ENCODE peak calls at places on chromosomes 5 and 9, in five cellular contexts. X, Q, J, V and M are unnamed samples.

GRCh38 chr9:89179535-89179919 is 909 bp upstream of the SHC3 start:
- DNase-seq in X (peak), Q (peak), J (peak), V (no peak), M (peak)

GRCh38 chr9:37486616-37487544 is 1.1 kb downstream of the POLR1E start:
- DNase-seq in X (no peak), Q (peak), J (peak), V (peak), M (peak)

GRCh38 chr9:115997923-115998322 is 155.7 kb upstream of the PAPPA start:
- DNase-seq in X (no peak), Q (peak), J (peak), V (peak), M (no peak)

GRCh38 chr5:102701748-102702147 is 53.4 kb upstream of the PAM start:
- DNase-seq in X (no peak), Q (no peak), J (no peak), V (no peak), M (no peak)

GRCh38 chr9:109379513-109379912 is 58.7 kb upstream of the EPB41L4B start:
- DNase-seq in X (no peak), Q (no peak), J (no peak), V (no peak), M (no peak)

GRCh38 chr5:151085517-151086031 is 4.7 kb upstream of the TNIP1 start:
- DNase-seq in X (peak), Q (peak), J (peak), V (no peak), M (peak)

GRCh38 chr5:38925154-38925925 is 79.5 kb downstream of the OSMR start:
- DNase-seq in X (no peak), Q (peak), J (peak), V (no peak), M (no peak)

GRCh38 chr9:115267788-115268187 is 149.8 kb upstream of the TNC start:
- DNase-seq in X (no peak), Q (peak), J (peak), V (no peak), M (peak)

GRCh38 chr5:106584268-106584667 is 1086.5 kb downstream of the EFNA5 start:
- DNase-seq in X (no peak), Q (peak), J (no peak), V (no peak), M (peak)

GRCh38 chr9:108953983-108954574 is 19.9 kb downstream of the ABITRAM start:
- DNase-seq in X (no peak), Q (peak), J (peak), V (peak), M (peak)

GRCh38 chr5:73394610-73395009 is 54.0 kb downstream of the FOXD1 start:
- DNase-seq in X (no peak), Q (no peak), J (no peak), V (no peak), M (no peak)

GRCh38 chr5:65203746-65204145 is 278.0 kb downstream of the ADAMTS6 start:
- DNase-seq in X (no peak), Q (peak), J (peak), V (peak), M (peak)

GRCh38 chr5:137595680-137596079 is 96.6 kb upstream of the SPOCK1 start:
- DNase-seq in X (no peak), Q (no peak), J (no peak), V (no peak), M (no peak)

GRCh38 chr9:120928015-120928719 is 1.6 kb upstream of the TRAF1 start:
- DNase-seq in X (peak), Q (no peak), J (no peak), V (no peak), M (no peak)

GRCh38 chr5:143737073-143737472 is 74.9 kb upstream of the HMHB1 start:
- DNase-seq in X (no peak), Q (no peak), J (no peak), V (no peak), M (no peak)

GRCh38 chr9:132008871-132009812 is 70.5 kb downstream of the MED27 start:
- DNase-seq in X (no peak), Q (no peak), J (no peak), V (no peak), M (peak)

GRCh38 chr5:534743-535671 is 10.8 kb upstream of the SLC9A3 start:
- DNase-seq in X (no peak), Q (no peak), J (no peak), V (no peak), M (no peak)

GRCh38 chr9:92887880-92888338 is 10.1 kb upstream of the ZNF484 start:
- DNase-seq in X (no peak), Q (no peak), J (no peak), V (no peak), M (no peak)

GRCh38 chr5:149550267-149550582 is 1.0 kb downstream of the CSNK1A1 start:
- DNase-seq in X (no peak), Q (peak), J (peak), V (peak), M (peak)

GRCh38 chr5:83450183-83450839 is 21.2 kb upstream of the VCAN start:
- DNase-seq in X (no peak), Q (peak), J (no peak), V (no peak), M (peak)

GRCh38 chr9:133752739-133753446 is 14.7 kb upstream of the SARDH start:
- DNase-seq in X (peak), Q (no peak), J (no peak), V (no peak), M (no peak)

GRCh38 chr9:135255843-135256567 is 168.5 kb downstream of the OLFM1 start:
- DNase-seq in X (no peak), Q (no peak), J (no peak), V (no peak), M (no peak)

GRCh38 chr9:137294091-137294683 is 7.9 kb downstream of the NRARP start:
- DNase-seq in X (no peak), Q (peak), J (peak), V (no peak), M (peak)

GRCh38 chr5:43016217-43016779 is 23.8 kb downstream of the ANXA2R start:
- DNase-seq in X (no peak), Q (no peak), J (no peak), V (no peak), M (no peak)

GRCh38 chr5:174545926-174546325 is 178.5 kb upstream of the MSX2 start:
- DNase-seq in X (no peak), Q (no peak), J (no peak), V (no peak), M (no peak)

GRCh38 chr9:98796364-98797101 is at the start of gene ANKS6:
- DNase-seq in X (peak), Q (peak), J (peak), V (no peak), M (peak)

GRCh38 chr9:17757816-17758215 is 178.9 kb downstream of the SH3GL2 start:
- DNase-seq in X (no peak), Q (no peak), J (peak), V (no peak), M (peak)

GRCh38 chr9:69961834-69962233 is 81.8 kb upstream of the MAMDC2 start:
- DNase-seq in X (no peak), Q (no peak), J (no peak), V (no peak), M (peak)

GRCh38 chr5:119218830-119219782 is 136.7 kb upstream of the TNFAIP8 start:
- DNase-seq in X (no peak), Q (peak), J (peak), V (no peak), M (no peak)

GRCh38 chr5:160457255-160457654 is 35.6 kb downstream of the PTTG1 start:
- DNase-seq in X (no peak), Q (no peak), J (no peak), V (no peak), M (peak)

GRCh38 chr9:4105183-4105582 is 194.7 kb downstream of the GLIS3 start:
- DNase-seq in X (no peak), Q (peak), J (no peak), V (no peak), M (peak)

GRCh38 chr9:82829818-82830217 is 233.1 kb downstream of the RASEF start:
- DNase-seq in X (no peak), Q (no peak), J (no peak), V (no peak), M (peak)

GRCh38 chr5:82356808-82357671 is 78.9 kb upstream of the RPS23 start:
- DNase-seq in X (peak), Q (peak), J (peak), V (peak), M (peak)

GRCh38 chr5:142280066-142281011 is 44.5 kb downstream of the SPRY4 start:
- DNase-seq in X (no peak), Q (peak), J (peak), V (no peak), M (no peak)

GRCh38 chr5:168179185-168179584 is 112.3 kb upstream of the WWC1 start:
- DNase-seq in X (no peak), Q (peak), J (no peak), V (no peak), M (peak)

DNA sequence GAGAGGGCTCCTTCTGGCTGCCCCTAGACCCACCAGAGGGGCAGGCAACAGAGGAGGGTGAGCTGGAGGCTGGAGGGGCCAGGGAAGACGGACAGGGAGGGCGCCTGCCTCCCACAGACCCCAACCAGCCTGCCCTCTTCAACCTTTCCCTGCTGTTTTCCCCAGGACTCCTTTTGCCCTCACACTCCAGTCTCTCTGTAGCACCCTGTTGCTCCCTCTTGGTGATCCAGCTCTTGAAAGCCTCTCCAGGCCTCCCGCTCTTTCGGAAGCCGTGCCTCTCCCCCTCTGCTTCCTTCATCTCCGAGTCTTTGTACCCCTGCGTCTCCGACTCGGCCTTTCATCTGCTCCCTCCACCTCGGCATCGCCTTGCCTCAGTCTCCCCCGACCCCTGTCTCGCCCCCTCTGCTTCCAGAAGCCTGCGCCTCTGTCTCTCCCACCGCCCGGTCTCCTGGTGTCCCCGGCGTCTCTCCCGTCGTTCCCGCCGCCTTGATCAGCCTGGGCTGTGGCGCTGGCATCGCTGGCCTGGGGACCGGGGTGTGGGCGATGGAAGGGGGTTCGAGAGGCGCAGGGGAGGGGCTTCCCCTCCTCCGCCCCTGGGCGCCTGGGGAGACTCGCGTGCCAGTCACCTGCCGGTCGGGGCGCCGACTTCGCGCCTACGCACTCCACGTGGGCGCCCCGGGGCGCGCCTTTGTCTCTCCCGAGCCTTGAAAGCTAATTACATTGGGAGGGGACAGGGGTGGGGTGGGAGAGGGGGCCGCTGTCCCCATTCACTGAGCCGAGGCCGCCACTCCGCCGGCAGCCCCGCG is 5.3 kb upstream of the PRDM12 start:
- DNase-seq in X (no peak), Q (no peak), J (no peak), V (no peak), M (no peak)
- H3K4me3 ChIP-seq in X (no peak), Q (no peak), J (no peak), V (no peak), M (no peak)

GRCh38 chr5:74863726-74864125 is 2.5 kb downstream of the FAM169A start:
- DNase-seq in X (no peak), Q (no peak), J (no peak), V (no peak), M (peak)
- H3K4me3 ChIP-seq in X (no peak), Q (no peak), J (no peak), V (no peak), M (no peak)

DNA sequence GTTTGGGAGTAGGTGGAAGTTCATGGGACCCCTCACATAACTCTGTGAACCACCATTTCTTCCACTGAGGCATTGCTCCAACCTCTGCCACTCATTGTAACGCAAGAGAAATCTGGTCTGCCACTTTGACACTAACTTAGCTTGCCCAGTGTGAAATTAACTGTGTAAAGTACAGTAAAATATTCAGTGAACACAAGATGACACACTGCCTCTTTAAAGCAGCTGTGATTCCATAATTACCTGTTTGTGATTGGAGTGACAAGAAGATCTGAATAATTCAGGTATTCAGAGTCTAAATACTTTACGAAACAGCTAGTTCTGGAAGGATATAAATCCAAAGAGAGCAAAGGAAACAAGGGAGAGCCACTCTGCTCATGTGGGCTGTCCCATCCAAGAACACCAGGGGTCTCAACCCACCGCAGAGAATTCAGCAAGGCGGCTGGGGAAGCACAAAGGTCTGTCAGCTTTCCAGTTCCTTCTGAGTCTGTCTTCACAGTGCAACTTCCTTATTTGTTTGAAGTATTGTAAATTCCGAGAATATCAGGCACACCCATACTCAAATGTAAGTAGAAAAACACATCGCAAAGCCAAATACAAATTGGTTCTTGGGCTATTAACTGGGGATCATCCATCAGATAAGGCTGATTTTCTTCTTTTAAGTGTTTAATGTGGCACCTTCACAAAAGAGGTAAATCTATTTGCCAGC is 86.9 kb downstream of the GNAQ start:
- DNase-seq in X (peak), Q (peak), J (no peak), V (no peak), M (no peak)
- H3K4me3 ChIP-seq in X (no peak), Q (no peak), J (no peak), V (no peak), M (no peak)

DNA sequence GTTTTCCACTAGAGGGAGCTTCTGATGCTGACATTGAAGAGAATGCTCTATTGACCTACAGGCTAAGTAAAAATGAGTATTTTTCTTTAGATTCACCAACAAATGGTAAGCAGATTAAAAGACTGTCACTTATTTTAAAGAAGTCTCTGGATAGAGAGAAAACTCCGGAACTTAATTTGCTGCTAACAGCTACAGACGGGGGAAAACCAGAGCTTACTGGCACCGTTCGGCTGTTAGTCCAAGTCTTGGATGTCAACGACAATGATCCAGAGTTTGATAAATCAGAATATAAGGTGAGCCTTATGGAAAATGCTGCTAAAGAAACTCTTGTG is 764 bp downstream of the PCDHA11 start:
- DNase-seq in X (no peak), Q (no peak), J (no peak), V (no peak), M (no peak)
- H3K4me3 ChIP-seq in X (no peak), Q (no peak), J (no peak), V (no peak), M (no peak)

GRCh38 chr5:128539038-128539429 is 989 bp upstream of the FBN2 start:
- DNase-seq in X (no peak), Q (peak), J (no peak), V (no peak), M (peak)
- H3K4me3 ChIP-seq in X (peak), Q (peak), J (peak), V (peak), M (peak)

DNA sequence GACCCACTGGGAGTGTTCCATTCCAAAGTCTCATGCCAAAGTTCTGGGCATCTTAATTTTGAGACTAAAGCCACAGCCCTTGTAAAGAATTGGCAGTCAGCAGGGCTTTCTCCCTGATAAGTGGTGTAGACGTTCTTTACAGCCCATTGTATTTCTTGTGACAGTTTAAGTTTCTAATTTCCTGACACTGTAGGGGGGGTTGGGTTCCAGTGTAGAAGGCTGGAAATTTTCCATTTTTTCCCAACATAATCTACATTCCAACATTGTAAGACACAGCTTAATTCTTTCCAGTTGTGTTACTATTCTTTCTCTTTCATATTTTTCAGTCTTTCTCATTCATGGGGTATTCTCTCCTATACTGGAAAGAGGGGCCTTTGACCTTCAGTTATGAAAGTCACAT is 121.1 kb downstream of the FBXL7 start:
- DNase-seq in X (no peak), Q (peak), J (peak), V (peak), M (no peak)
- H3K4me3 ChIP-seq in X (no peak), Q (no peak), J (no peak), V (peak), M (no peak)

DNA sequence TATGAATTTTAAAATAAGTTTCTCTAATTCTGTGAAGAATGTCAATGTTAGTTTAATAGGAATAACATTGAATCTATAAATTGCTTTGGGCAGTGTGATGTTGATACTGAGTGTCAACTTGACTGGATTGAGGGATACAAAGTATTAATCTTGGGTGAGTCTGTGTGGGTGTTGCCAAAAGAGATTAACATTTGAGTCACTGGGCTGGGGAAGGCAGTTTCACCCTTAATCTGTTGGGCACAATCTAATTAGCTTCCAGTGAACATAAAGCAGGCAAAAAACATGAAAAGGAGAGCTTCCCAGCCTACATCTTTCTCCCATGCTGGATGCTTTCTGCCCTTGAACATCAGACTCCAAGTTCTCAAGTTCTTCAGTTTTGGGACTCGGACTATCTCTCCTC is 832.0 kb upstream of the ARRDC3 start:
- DNase-seq in X (no peak), Q (no peak), J (no peak), V (no peak), M (no peak)
- H3K4me3 ChIP-seq in X (no peak), Q (no peak), J (no peak), V (no peak), M (no peak)